ENCODE peak calls at places on chromosomes 4 and X, in seven cellular contexts. One of them, this sample, is unnamed.
A peak's percentile ranks its signal among the peaks of the same experiment; 100 is the strongest.

GRCh38 chrX:95945528-95945927 is 739.1 kb upstream of the DIAPH2 start:
- DNase-seq in lung: no peak
- DNase-seq in colonic mucosa: no peak
- DNase-seq in NB4: no peak
- DNase-seq in GM10248: no peak
- DNase-seq in heart right ventricle: no peak
- DNase-seq in AG04449: no peak
- DNase-seq in this sample: no peak

GRCh38 chr4:163672751-163673150 is 178.3 kb downstream of the TMA16 start:
- DNase-seq in heart right ventricle: no peak
- DNase-seq in GM10248: no peak
- DNase-seq in AG04449: no peak
- DNase-seq in lung: no peak
- DNase-seq in colonic mucosa: no peak
- DNase-seq in NB4: no peak
- DNase-seq in this sample: no peak

GRCh38 chr4:52910115-52910514 is 48.0 kb downstream of the RASL11B start:
- DNase-seq in AG04449: no peak
- DNase-seq in NB4: no peak
- DNase-seq in colonic mucosa: no peak
- DNase-seq in lung: no peak
- DNase-seq in heart right ventricle: no peak
- DNase-seq in GM10248: no peak
- DNase-seq in this sample: no peak

GRCh38 chrX:6701085-6701484 is 166.2 kb upstream of the VCX3A start:
- DNase-seq in GM10248: no peak
- DNase-seq in colonic mucosa: no peak
- DNase-seq in NB4: no peak
- DNase-seq in lung: no peak
- DNase-seq in AG04449: no peak
- DNase-seq in heart right ventricle: no peak
- DNase-seq in this sample: no peak

GRCh38 chr4:176964116-176964691 is 171.5 kb upstream of the VEGFC start:
- DNase-seq in NB4: peak; percentile 52
- DNase-seq in AG04449: no peak
- DNase-seq in colonic mucosa: no peak
- DNase-seq in GM10248: no peak
- DNase-seq in lung: no peak
- DNase-seq in heart right ventricle: no peak
- DNase-seq in this sample: no peak

GRCh38 chr4:73315091-73315490 is 56.5 kb upstream of the ANKRD17 start:
- DNase-seq in GM10248: no peak
- DNase-seq in colonic mucosa: no peak
- DNase-seq in lung: no peak
- DNase-seq in heart right ventricle: no peak
- DNase-seq in AG04449: no peak
- DNase-seq in NB4: peak; percentile 16
- DNase-seq in this sample: no peak

GRCh38 chrX:47936224-47936939 is 67.4 kb downstream of the ZNF182 start:
- DNase-seq in GM10248: peak; percentile 12
- DNase-seq in NB4: no peak
- DNase-seq in lung: no peak
- DNase-seq in AG04449: no peak
- DNase-seq in heart right ventricle: no peak
- DNase-seq in colonic mucosa: no peak
- DNase-seq in this sample: peak; percentile 6

GRCh38 chrX:42119076-42119475 is 195.7 kb upstream of the CASK start:
- DNase-seq in NB4: peak; percentile 70
- DNase-seq in lung: no peak
- DNase-seq in AG04449: no peak
- DNase-seq in heart right ventricle: no peak
- DNase-seq in colonic mucosa: no peak
- DNase-seq in GM10248: no peak
- DNase-seq in this sample: no peak

GRCh38 chr4:185470503-185471195 is 884 bp downstream of the CCDC110 start:
- DNase-seq in lung: peak; percentile 64
- DNase-seq in NB4: peak; percentile 25
- DNase-seq in AG04449: no peak
- DNase-seq in heart right ventricle: peak; percentile 50
- DNase-seq in colonic mucosa: peak; percentile 78
- DNase-seq in GM10248: peak; percentile 16
- DNase-seq in this sample: peak; percentile 24

GRCh38 chr4:167767281-167767680 is 325.1 kb upstream of the ANXA10 start:
- DNase-seq in NB4: no peak
- DNase-seq in heart right ventricle: no peak
- DNase-seq in colonic mucosa: no peak
- DNase-seq in GM10248: no peak
- DNase-seq in AG04449: no peak
- DNase-seq in lung: no peak
- DNase-seq in this sample: no peak

GRCh38 chr4:37781134-37781455 is 45.4 kb upstream of the PGM2 start:
- DNase-seq in NB4: no peak
- DNase-seq in AG04449: no peak
- DNase-seq in GM10248: no peak
- DNase-seq in colonic mucosa: no peak
- DNase-seq in lung: no peak
- DNase-seq in heart right ventricle: no peak
- DNase-seq in this sample: no peak

GRCh38 chr4:147590249-147590920 is 26.8 kb upstream of the TMEM184C start:
- DNase-seq in colonic mucosa: peak; percentile 40
- DNase-seq in lung: peak; percentile 54
- DNase-seq in AG04449: no peak
- DNase-seq in GM10248: peak; percentile 54
- DNase-seq in heart right ventricle: peak; percentile 55
- DNase-seq in NB4: peak; percentile 52
- DNase-seq in this sample: peak; percentile 45

GRCh38 chrX:20061869-20062254 is 54.8 kb downstream of the MAP7D2 start:
- DNase-seq in GM10248: no peak
- DNase-seq in AG04449: no peak
- DNase-seq in lung: no peak
- DNase-seq in colonic mucosa: no peak
- DNase-seq in heart right ventricle: no peak
- DNase-seq in NB4: no peak
- DNase-seq in this sample: no peak

GRCh38 chr4:84583871-84584373 is 995 bp downstream of the CDS1 start:
- DNase-seq in GM10248: no peak
- DNase-seq in AG04449: no peak
- DNase-seq in lung: no peak
- DNase-seq in colonic mucosa: no peak
- DNase-seq in heart right ventricle: no peak
- DNase-seq in NB4: peak; percentile 11
- DNase-seq in this sample: peak; percentile 37
- TF ChIP-seq CTCF in GM10248: no peak
- TF ChIP-seq CTCF in AG04449: no peak
- TF ChIP-seq CTCF in lung: no peak
- TF ChIP-seq CTCF in colonic mucosa: no peak
- TF ChIP-seq CTCF in heart right ventricle: no peak
- TF ChIP-seq CTCF in NB4: no peak
- TF ChIP-seq CTCF in this sample: no peak

DNA sequence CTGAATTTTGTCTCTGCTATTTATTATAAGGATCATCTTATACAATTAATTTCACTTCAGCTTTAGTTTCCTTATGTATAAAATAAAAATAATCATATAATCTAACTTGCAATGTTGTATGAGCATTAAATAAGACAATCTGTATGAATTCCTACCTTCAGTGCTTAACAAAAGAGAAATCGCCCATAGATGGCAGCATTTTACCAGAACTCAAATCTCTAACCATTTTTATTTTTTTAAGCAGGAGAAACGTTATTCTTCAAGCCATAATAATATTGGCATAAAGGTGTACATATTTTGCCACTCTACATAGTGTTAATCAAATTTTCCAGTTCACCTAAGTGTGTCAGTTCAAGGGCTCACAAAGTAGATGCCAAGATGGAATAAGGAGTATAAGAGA is 78.8 kb downstream of the TMEM47 start:
- DNase-seq in AG04449: no peak
- DNase-seq in lung: no peak
- DNase-seq in colonic mucosa: no peak
- DNase-seq in NB4: peak; percentile 14
- DNase-seq in heart right ventricle: peak; percentile 4
- DNase-seq in GM10248: no peak
- DNase-seq in this sample: no peak
- TF ChIP-seq CTCF in AG04449: peak; percentile 7
- TF ChIP-seq CTCF in lung: no peak
- TF ChIP-seq CTCF in colonic mucosa: no peak
- TF ChIP-seq CTCF in NB4: no peak
- TF ChIP-seq CTCF in heart right ventricle: peak; percentile 57
- TF ChIP-seq CTCF in GM10248: no peak
- TF ChIP-seq CTCF in this sample: no peak

GRCh38 chr4:57443308-57444243 is 333.4 kb upstream of the IGFBP7 start:
- DNase-seq in lung: peak; percentile 32
- DNase-seq in heart right ventricle: no peak
- DNase-seq in AG04449: no peak
- DNase-seq in GM10248: no peak
- DNase-seq in colonic mucosa: no peak
- DNase-seq in NB4: no peak
- DNase-seq in this sample: no peak

GRCh38 chr4:57442241-57442640 is 332.1 kb upstream of the IGFBP7 start:
- DNase-seq in lung: no peak
- DNase-seq in NB4: no peak
- DNase-seq in colonic mucosa: no peak
- DNase-seq in AG04449: no peak
- DNase-seq in heart right ventricle: no peak
- DNase-seq in GM10248: no peak
- DNase-seq in this sample: no peak

GRCh38 chr4:57437649-57438048 is 327.5 kb upstream of the IGFBP7 start:
- DNase-seq in NB4: no peak
- DNase-seq in heart right ventricle: no peak
- DNase-seq in lung: no peak
- DNase-seq in AG04449: no peak
- DNase-seq in colonic mucosa: no peak
- DNase-seq in GM10248: no peak
- DNase-seq in this sample: no peak

GRCh38 chr4:57448452-57448851 is 338.3 kb upstream of the IGFBP7 start:
- DNase-seq in colonic mucosa: no peak
- DNase-seq in heart right ventricle: no peak
- DNase-seq in NB4: no peak
- DNase-seq in lung: no peak
- DNase-seq in AG04449: no peak
- DNase-seq in GM10248: no peak
- DNase-seq in this sample: no peak

DNA sequence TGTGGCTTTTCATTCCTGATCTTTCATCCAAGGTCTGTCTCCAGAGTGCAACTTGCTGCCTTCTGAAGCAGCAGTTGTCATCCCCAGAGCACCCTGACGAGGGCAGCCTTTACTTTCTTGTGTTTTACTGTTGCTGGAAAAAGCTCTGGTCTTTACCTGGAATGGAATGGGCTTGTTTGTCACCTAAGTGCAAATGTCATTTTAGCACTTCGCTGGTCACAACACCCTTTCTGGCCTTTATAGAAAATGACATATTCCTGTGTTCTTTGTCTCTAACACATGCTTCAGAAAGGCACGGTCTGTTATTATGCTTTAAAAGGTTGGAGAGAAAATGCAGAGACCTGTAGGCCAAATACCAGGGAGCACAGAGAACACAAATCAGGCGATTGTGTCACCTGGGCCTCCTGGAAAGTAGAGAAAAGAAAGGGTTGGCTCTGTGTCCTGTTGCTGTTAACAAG is 332.7 kb upstream of the IGFBP7 start:
- DNase-seq in GM10248: peak; percentile 16
- DNase-seq in heart right ventricle: peak; percentile 44
- DNase-seq in NB4: peak; percentile 53
- DNase-seq in colonic mucosa: peak; percentile 24
- DNase-seq in AG04449: no peak
- DNase-seq in lung: no peak
- DNase-seq in this sample: peak; percentile 21
- TF ChIP-seq CTCF in GM10248: peak; percentile 76
- TF ChIP-seq CTCF in heart right ventricle: peak; percentile 78
- TF ChIP-seq CTCF in NB4: peak; percentile 88
- TF ChIP-seq CTCF in colonic mucosa: peak; percentile 69
- TF ChIP-seq CTCF in AG04449: peak; percentile 72
- TF ChIP-seq CTCF in lung: no peak
- TF ChIP-seq CTCF in this sample: peak; percentile 35

DNA sequence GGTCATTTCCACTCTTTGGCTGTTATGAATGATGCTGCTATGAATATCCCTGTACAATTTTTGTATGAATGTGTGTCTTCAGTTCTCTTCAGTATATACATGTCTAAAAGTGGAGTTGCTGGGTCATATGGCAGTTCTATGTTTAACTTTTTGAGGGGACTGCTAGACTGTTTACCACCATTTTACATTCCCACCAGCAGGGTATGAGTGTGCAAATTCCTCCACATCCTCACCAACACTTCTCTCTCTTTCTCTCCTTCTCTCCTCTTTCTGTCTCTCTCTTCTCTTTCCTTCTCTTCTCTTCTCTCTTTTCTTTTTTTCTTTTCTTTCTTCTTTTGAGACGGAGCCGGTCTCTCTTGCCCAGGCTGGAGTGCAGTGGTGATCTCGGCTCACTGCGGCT is 7.8 kb downstream of the WWC2 start:
- DNase-seq in NB4: no peak
- DNase-seq in colonic mucosa: no peak
- DNase-seq in heart right ventricle: no peak
- DNase-seq in lung: no peak
- DNase-seq in AG04449: no peak
- DNase-seq in GM10248: no peak
- DNase-seq in this sample: no peak
- TF ChIP-seq CTCF in NB4: no peak
- TF ChIP-seq CTCF in colonic mucosa: no peak
- TF ChIP-seq CTCF in heart right ventricle: no peak
- TF ChIP-seq CTCF in lung: no peak
- TF ChIP-seq CTCF in AG04449: peak; percentile 8
- TF ChIP-seq CTCF in GM10248: no peak
- TF ChIP-seq CTCF in this sample: no peak

GRCh38 chr4:34953145-34953799 is 1291.0 kb downstream of the ARAP2 start:
- DNase-seq in lung: no peak
- DNase-seq in GM10248: no peak
- DNase-seq in NB4: peak; percentile 19
- DNase-seq in heart right ventricle: no peak
- DNase-seq in colonic mucosa: no peak
- DNase-seq in AG04449: no peak
- DNase-seq in this sample: no peak
- TF ChIP-seq CTCF in lung: no peak
- TF ChIP-seq CTCF in GM10248: no peak
- TF ChIP-seq CTCF in NB4: peak; percentile 15
- TF ChIP-seq CTCF in heart right ventricle: no peak
- TF ChIP-seq CTCF in colonic mucosa: no peak
- TF ChIP-seq CTCF in AG04449: no peak
- TF ChIP-seq CTCF in this sample: no peak

GRCh38 chr4:9893329-9894108 is 112.1 kb downstream of the DRD5 start:
- DNase-seq in lung: no peak
- DNase-seq in colonic mucosa: no peak
- DNase-seq in GM10248: no peak
- DNase-seq in AG04449: no peak
- DNase-seq in NB4: no peak
- DNase-seq in heart right ventricle: no peak
- DNase-seq in this sample: no peak

GRCh38 chr4:9901262-9901661 is 119.8 kb downstream of the DRD5 start:
- DNase-seq in AG04449: no peak
- DNase-seq in heart right ventricle: no peak
- DNase-seq in NB4: no peak
- DNase-seq in lung: no peak
- DNase-seq in GM10248: no peak
- DNase-seq in colonic mucosa: no peak
- DNase-seq in this sample: no peak

GRCh38 chr4:9894604-9895361 is 113.3 kb downstream of the DRD5 start:
- DNase-seq in NB4: no peak
- DNase-seq in GM10248: no peak
- DNase-seq in heart right ventricle: no peak
- DNase-seq in colonic mucosa: no peak
- DNase-seq in AG04449: no peak
- DNase-seq in lung: no peak
- DNase-seq in this sample: no peak

GRCh38 chr4:9898596-9899345 is 117.3 kb downstream of the DRD5 start:
- DNase-seq in AG04449: no peak
- DNase-seq in heart right ventricle: peak; percentile 65
- DNase-seq in colonic mucosa: peak; percentile 40
- DNase-seq in lung: peak; percentile 41
- DNase-seq in NB4: peak; percentile 48
- DNase-seq in GM10248: no peak
- DNase-seq in this sample: peak; percentile 34
- TF ChIP-seq CTCF in AG04449: no peak
- TF ChIP-seq CTCF in heart right ventricle: peak; percentile 58
- TF ChIP-seq CTCF in colonic mucosa: no peak
- TF ChIP-seq CTCF in lung: peak; percentile 30
- TF ChIP-seq CTCF in NB4: peak; percentile 15
- TF ChIP-seq CTCF in GM10248: no peak
- TF ChIP-seq CTCF in this sample: no peak

This sample was measured in GM20000.